ENCODE peak calls at places on chromosome 16, in seven cellular contexts. V is heart left ventricle, O is HEK293T, X is fibroblast of lung, F is cardiac muscle cell, J is iris pigment epithelial cell, U is mammary epithelial cell. L is an unnamed sample.

GRCh38 chr16:54163197-54163843 is 123.3 kb downstream of the IRX3 start:
- DNase-seq in V (no peak), O (no peak), X (no peak), F (no peak), J (no peak), U (no peak), L (no peak)

GRCh38 chr16:48326937-48327336 is 58.3 kb downstream of the SIAH1 start:
- DNase-seq in V (no peak), O (no peak), X (no peak), F (no peak), J (no peak), U (no peak), L (no peak)

GRCh38 chr16:25896412-25896811 is 204.7 kb downstream of the HS3ST4 start:
- DNase-seq in V (no peak), O (no peak), X (no peak), F (no peak), J (no peak), U (no peak), L (no peak)

GRCh38 chr16:85891033-85891775 is 7.8 kb upstream of the IRF8 start:
- DNase-seq in V (no peak), O (no peak), X (peak; percentile 57), F (no peak), J (peak; percentile 53), U (peak; percentile 71), L (no peak)

GRCh38 chr16:20822451-20823128 is 16.3 kb downstream of the REXO5 start:
- DNase-seq in V (no peak), O (no peak), X (no peak), F (no peak), J (no peak), U (no peak), L (no peak)

GRCh38 chr16:54432481-54433229 is 146.1 kb upstream of the IRX3 start:
- DNase-seq in V (no peak), O (no peak), X (no peak), F (no peak), J (no peak), U (no peak), L (no peak)

GRCh38 chr16:66984902-66985311 is 3.5 kb upstream of the CES4A start:
- DNase-seq in V (no peak), O (no peak), X (no peak), F (no peak), J (no peak), U (no peak), L (no peak)

GRCh38 chr16:67931712-67932461 is at the start of gene CTRL:
- DNase-seq in V (no peak), O (no peak), X (no peak), F (no peak), J (no peak), U (no peak), L (no peak)

GRCh38 chr16:2196162-2196980 is at the start of gene CASKIN1:
- DNase-seq in V (no peak), O (peak; percentile 50), X (peak; percentile 15), F (peak; percentile 29), J (peak; percentile 14), U (no peak), L (peak; percentile 81)

GRCh38 chr16:85029413-85029794 is 1.8 kb downstream of the KIAA0513 start:
- DNase-seq in V (no peak), O (no peak), X (peak; percentile 56), F (peak; percentile 26), J (peak; percentile 42), U (peak; percentile 87), L (no peak)

GRCh38 chr16:1972490-1972877 is 631 bp downstream of the TBL3 start:
- DNase-seq in V (no peak), O (peak; percentile 55), X (peak; percentile 27), F (no peak), J (peak; percentile 45), U (peak; percentile 41), L (no peak)

L was measured in D341Med.